ENCODE peak calls at places on chromosomes 3 and 15, in seven cellular contexts. O is GM23248, D is right cardiac atrium, M is tibial artery, W is pancreas, L is small intestine, I is astrocyte of the spinal cord. X is an unnamed sample.

GRCh38 chr3:148075829-148076716 is 621.6 kb upstream of the AGTR1 start:
- DNase-seq in O (peak; percentile 77), D (no peak), M (no peak), W (no peak), L (peak; percentile 12), I (peak; percentile 85), X (peak; percentile 24)

GRCh38 chr3:136893848-136894443 is 31.9 kb downstream of the NCK1 start:
- DNase-seq in O (peak; percentile 71), D (no peak), M (no peak), W (no peak), L (no peak), I (peak; percentile 16), X (no peak)

GRCh38 chr3:133756716-133757694 is 10.8 kb downstream of the TF start:
- DNase-seq in O (no peak), D (no peak), M (no peak), W (no peak), L (no peak), I (no peak), X (no peak)

GRCh38 chr15:89768071-89768500 is 8.0 kb upstream of the MESP2 start:
- DNase-seq in O (peak; percentile 72), D (no peak), M (peak; percentile 46), W (peak; percentile 76), L (peak; percentile 79), I (no peak), X (no peak)

GRCh38 chr3:159832024-159832423 is 156.6 kb upstream of the IL12A start:
- DNase-seq in O (no peak), D (no peak), M (no peak), W (no peak), L (no peak), I (no peak), X (no peak)

GRCh38 chr3:159936541-159936940 is 52.1 kb upstream of the IL12A start:
- DNase-seq in O (peak; percentile 50), D (no peak), M (no peak), W (no peak), L (no peak), I (no peak), X (no peak)

GRCh38 chr15:79942656-79943481 is 28.1 kb downstream of the BCL2A1 start:
- DNase-seq in O (peak; percentile 35), D (no peak), M (no peak), W (no peak), L (no peak), I (peak; percentile 10), X (no peak)

GRCh38 chr3:170330366-170330765 is 27.1 kb upstream of the SKIL start:
- DNase-seq in O (peak; percentile 58), D (no peak), M (no peak), W (peak; percentile 25), L (peak; percentile 36), I (peak; percentile 65), X (no peak)

GRCh38 chr15:89140595-89140994 is 52.3 kb downstream of the ABHD2 start:
- DNase-seq in O (no peak), D (no peak), M (no peak), W (no peak), L (no peak), I (no peak), X (no peak)

GRCh38 chr3:122502139-122502538 is 12.6 kb downstream of the KPNA1 start:
- DNase-seq in O (no peak), D (no peak), M (no peak), W (no peak), L (no peak), I (no peak), X (no peak)

GRCh38 chr3:56878046-56878445 is 76.3 kb upstream of the ARHGEF3 start:
- DNase-seq in O (no peak), D (no peak), M (no peak), W (no peak), L (no peak), I (peak; percentile 45), X (peak; percentile 19)

GRCh38 chr3:54951405-54951804 is 23.5 kb upstream of the LRTM1 start:
- DNase-seq in O (peak; percentile 97), D (peak; percentile 94), M (peak; percentile 74), W (peak; percentile 23), L (peak; percentile 11), I (peak; percentile 95), X (peak; percentile 64)

GRCh38 chr3:124360140-124360539 is 368.2 kb upstream of the ROPN1 start:
- DNase-seq in O (peak; percentile 13), D (no peak), M (no peak), W (no peak), L (no peak), I (no peak), X (no peak)

GRCh38 chr15:100720406-100720967 is 118.1 kb downstream of the ASB7 start:
- DNase-seq in O (no peak), D (no peak), M (no peak), W (no peak), L (no peak), I (no peak), X (no peak)

GRCh38 chr3:28699283-28699682 is 350.7 kb upstream of the AZI2 start:
- DNase-seq in O (peak; percentile 4), D (no peak), M (no peak), W (peak; percentile 66), L (no peak), I (no peak), X (no peak)

GRCh38 chr3:96083610-96084009 is 730.8 kb upstream of the EPHA6 start:
- DNase-seq in O (no peak), D (no peak), M (no peak), W (no peak), L (no peak), I (no peak), X (no peak)

GRCh38 chr15:97026781-97027180 is 696.3 kb downstream of the NR2F2 start:
- DNase-seq in O (no peak), D (no peak), M (no peak), W (no peak), L (no peak), I (no peak), X (no peak)

GRCh38 chr3:4245671-4246070 is 57.5 kb upstream of the SETMAR start:
- DNase-seq in O (no peak), D (no peak), M (no peak), W (no peak), L (no peak), I (no peak), X (no peak)

GRCh38 chr3:39108309-39108708 is 829 bp downstream of the TTC21A start:
- DNase-seq in O (no peak), D (no peak), M (peak; percentile 21), W (no peak), L (no peak), I (no peak), X (no peak)

GRCh38 chr3:127908202-127908601 is 6.8 kb upstream of the KBTBD12 start:
- DNase-seq in O (no peak), D (no peak), M (peak; percentile 31), W (no peak), L (no peak), I (no peak), X (no peak)

GRCh38 chr15:37394402-37395099 is 294.2 kb upstream of the MEIS2 start:
- DNase-seq in O (no peak), D (no peak), M (no peak), W (no peak), L (no peak), I (no peak), X (no peak)

GRCh38 chr3:62329970-62330369 is 43.4 kb downstream of the FEZF2 start:
- DNase-seq in O (no peak), D (no peak), M (no peak), W (no peak), L (no peak), I (no peak), X (peak; percentile 52)

GRCh38 chr3:129992781-129993180 is 18.3 kb downstream of the TRH start:
- DNase-seq in O (peak; percentile 23), D (no peak), M (no peak), W (no peak), L (no peak), I (no peak), X (no peak)

DNA sequence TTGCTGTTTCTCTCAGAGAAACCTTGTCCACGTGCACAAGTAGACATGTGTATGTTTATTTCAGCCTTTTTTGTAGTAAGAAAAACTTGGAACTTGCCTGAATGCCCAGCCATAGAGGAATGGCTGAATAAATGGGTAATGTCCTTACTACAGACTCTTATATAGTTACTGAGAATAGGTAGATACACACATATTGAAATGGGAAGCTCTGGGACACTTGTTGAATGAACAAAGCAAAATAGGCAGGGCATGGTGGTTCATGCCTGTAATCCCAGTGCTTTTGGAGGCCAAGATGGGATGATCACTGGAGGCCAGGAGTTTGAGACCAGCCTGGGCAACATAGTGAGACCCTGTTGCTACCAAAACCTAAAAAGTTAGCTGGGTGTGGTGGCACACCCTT is 1.7 kb downstream of the UNC45A start:
- DNase-seq in O (no peak), D (no peak), M (no peak), W (no peak), L (no peak), I (no peak), X (no peak)
- H3K4me3 ChIP-seq in O (peak overlapping the region; percentile 86), D (no peak overlapping the region), M (no peak overlapping the region), W (no peak overlapping the region), L (no peak overlapping the region), I (no peak overlapping the region), X (no peak overlapping the region)

GRCh38 chr15:84599906-84600305 is 903 bp upstream of the ZSCAN2 start:
- DNase-seq in O (no peak), D (no peak), M (no peak), W (no peak), L (no peak), I (no peak), X (no peak)
- H3K4me3 ChIP-seq in O (peak overlapping the region; percentile 91), D (no peak overlapping the region), M (peak overlapping the region; percentile 96), W (peak overlapping the region; percentile 97), L (no peak overlapping the region), I (peak overlapping the region; percentile 63), X (peak overlapping the region; percentile 97)

DNA sequence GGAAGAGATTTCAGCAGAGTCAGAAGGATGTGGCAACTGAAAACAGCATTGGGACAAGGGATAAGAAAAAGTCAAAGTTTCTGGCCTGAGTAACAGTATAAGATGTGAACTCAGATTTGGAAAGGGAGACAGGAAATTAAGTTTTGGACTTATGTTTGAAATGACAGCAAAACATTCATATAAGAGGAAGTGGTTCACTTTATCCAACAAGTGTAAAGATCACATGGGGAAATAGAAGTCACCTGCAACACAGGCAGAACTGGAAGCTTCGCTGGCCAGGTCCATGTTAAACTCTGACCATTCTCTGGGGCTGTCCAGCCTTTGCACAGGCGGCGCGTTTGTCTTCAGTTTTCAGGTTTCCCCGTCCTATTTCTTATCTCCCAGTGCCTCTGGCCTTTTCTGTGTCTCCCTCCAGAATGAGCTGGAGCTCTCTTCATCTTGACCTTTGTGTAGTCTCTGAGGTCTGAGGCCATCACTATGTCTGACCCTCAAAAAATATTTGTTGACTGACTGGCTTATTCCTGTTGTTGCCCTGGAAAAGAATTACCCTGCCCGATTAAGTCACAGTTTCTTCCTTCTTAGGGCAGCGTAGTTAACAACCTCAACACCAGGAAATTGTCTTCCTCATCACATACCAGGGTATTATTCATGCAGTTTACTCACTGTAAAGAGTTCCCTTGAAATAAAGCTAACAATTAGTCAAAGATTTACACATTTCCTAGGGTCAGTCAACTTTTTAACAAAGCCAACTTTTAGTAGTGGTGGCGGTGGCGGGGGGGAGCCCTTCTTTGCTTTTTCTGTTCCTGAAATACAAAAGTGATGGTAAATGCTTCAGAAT is 1.0 kb upstream of the RASA2 start:
- DNase-seq in O (peak; percentile 90), D (peak; percentile 45), M (no peak), W (no peak), L (peak; percentile 65), I (peak; percentile 63), X (no peak)
- H3K4me3 ChIP-seq in O (peak overlapping the region; percentile 87), D (peak overlapping the region; percentile 73), M (peak overlapping the region; percentile 84), W (peak overlapping the region; percentile 77), L (no peak overlapping the region), I (peak overlapping the region; percentile 45), X (peak overlapping the region; percentile 70)

DNA sequence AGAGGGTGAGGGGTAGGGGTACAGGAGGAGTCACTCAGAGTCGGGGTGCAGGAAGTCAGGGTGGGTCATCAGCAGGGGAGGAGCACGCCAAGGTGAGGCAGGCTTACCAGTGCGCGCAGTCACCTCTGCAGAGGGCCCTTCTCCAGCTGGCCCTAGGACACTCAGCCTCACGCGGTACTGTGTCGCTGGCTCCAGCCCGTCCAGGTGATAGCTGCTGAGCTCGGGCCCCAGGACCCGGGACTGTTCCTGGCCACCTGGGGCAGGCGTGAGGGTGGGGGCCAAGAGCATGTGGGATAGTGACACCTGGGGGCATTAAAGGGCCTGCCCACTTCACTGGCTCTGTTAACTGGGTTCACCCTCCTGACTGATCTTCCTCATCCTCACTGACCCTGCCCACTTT is 7.4 kb downstream of the COL7A1 start:
- DNase-seq in O (no peak), D (no peak), M (no peak), W (no peak), L (no peak), I (no peak), X (no peak)
- H3K4me3 ChIP-seq in O (no peak overlapping the region), D (no peak overlapping the region), M (no peak overlapping the region), W (no peak overlapping the region), L (no peak overlapping the region), I (no peak overlapping the region), X (no peak overlapping the region)